ENCODE peak calls at places on chromosomes 6 and 20, in nine cellular contexts. T is head of caudate nucleus, J is adrenal gland, A is NCI-H345, K is hippocampal formation, U is activated B cell treated with CpG ODN at 0.5 μM for 24 hours, X is Ammon's horn, O is GM10248, R is NCI-H1417. F is an unnamed sample.

GRCh38 chr6:2900221-2900807 is 2.8 kb downstream of the SERPINB9 start:
- DNase-seq in T (no peak), J (no peak), A (no peak), K (no peak), U (no peak), X (no peak), O (no peak), R (no peak), F (no peak)

GRCh38 chr6:3769610-3770009 is 18.1 kb upstream of the PXDC1 start:
- DNase-seq in T (no peak), J (no peak), A (no peak), K (no peak), U (no peak), X (no peak), O (no peak), R (no peak), F (no peak)

GRCh38 chr6:108732101-108732870 is 115.9 kb upstream of the ARMC2 start:
- DNase-seq in T (no peak), J (no peak), A (no peak), K (no peak), U (no peak), X (no peak), O (no peak), R (no peak), F (no peak)

GRCh38 chr20:22763257-22763906 is 179.0 kb upstream of the FOXA2 start:
- DNase-seq in T (no peak), J (no peak), A (no peak), K (no peak), U (no peak), X (no peak), O (no peak), R (no peak), F (no peak)

GRCh38 chr6:38503032-38503784 is 136.5 kb downstream of the BTBD9 start:
- DNase-seq in T (no peak), J (no peak), A (peak; percentile 22), K (no peak), U (no peak), X (no peak), O (no peak), R (peak; percentile 22), F (no peak)

GRCh38 chr6:117840541-117840983 is 66.5 kb upstream of the SLC35F1 start:
- DNase-seq in T (no peak), J (no peak), A (peak; percentile 38), K (no peak), U (no peak), X (no peak), O (peak; percentile 24), R (peak; percentile 64), F (peak; percentile 2)

GRCh38 chr20:47502271-47502730 is 614 bp downstream of the NCOA3 start:
- DNase-seq in T (no peak), J (peak; percentile 48), A (peak; percentile 38), K (no peak), U (no peak), X (peak; percentile 15), O (no peak), R (peak; percentile 67), F (peak; percentile 12)

GRCh38 chr6:167934426-167934864 is 63.0 kb upstream of the KIF25 start:
- DNase-seq in T (no peak), J (no peak), A (no peak), K (no peak), U (no peak), X (no peak), O (no peak), R (no peak), F (no peak)

GRCh38 chr6:1516742-1517520 is 92.8 kb upstream of the FOXC1 start:
- DNase-seq in T (no peak), J (no peak), A (no peak), K (no peak), U (no peak), X (no peak), O (no peak), R (no peak), F (no peak)

GRCh38 chr6:137070303-137070702 is 25.5 kb upstream of the IL20RA start:
- DNase-seq in T (no peak), J (no peak), A (no peak), K (no peak), U (no peak), X (no peak), O (no peak), R (no peak), F (no peak)